ENCODE peak calls at places on chromosomes 6 and 20, in five cellular contexts. One of them, this sample, is unnamed.
A peak's percentile ranks its signal among the peaks of the same experiment; 100 is the strongest.

GRCh38 chr20:38295811-38296210 is 8.1 kb upstream of the BPI start:
- DNase-seq in trophoblast cell: no peak
- DNase-seq in H9: no peak
- DNase-seq in H1: no peak
- DNase-seq in mesenchymal stem cell: no peak
- DNase-seq in this sample: no peak

GRCh38 chr20:61311656-61312387 is 59.8 kb downstream of the CDH4 start:
- DNase-seq in H1: no peak
- DNase-seq in mesenchymal stem cell: no peak
- DNase-seq in trophoblast cell: no peak
- DNase-seq in H9: no peak
- DNase-seq in this sample: no peak

GRCh38 chr6:128417698-128418097 is 102.7 kb downstream of the PTPRK start:
- DNase-seq in H1: no peak
- DNase-seq in H9: no peak
- DNase-seq in mesenchymal stem cell: no peak
- DNase-seq in trophoblast cell: no peak
- DNase-seq in this sample: no peak

GRCh38 chr6:126542052-126542451 is 202.1 kb downstream of the CENPW start:
- DNase-seq in H1: no peak
- DNase-seq in H9: no peak
- DNase-seq in mesenchymal stem cell: no peak
- DNase-seq in trophoblast cell: no peak
- DNase-seq in this sample: no peak

GRCh38 chr20:25053207-25054132 is 4.5 kb downstream of the ACSS1 start:
- DNase-seq in H9: no peak
- DNase-seq in trophoblast cell: no peak
- DNase-seq in mesenchymal stem cell: no peak
- DNase-seq in H1: no peak
- DNase-seq in this sample: no peak

GRCh38 chr6:3987072-3987471 is 91.9 kb downstream of the FAM217A start:
- DNase-seq in H1: no peak
- DNase-seq in mesenchymal stem cell: peak; percentile 58
- DNase-seq in trophoblast cell: peak; percentile 92
- DNase-seq in H9: peak; percentile 44
- DNase-seq in this sample: no peak

GRCh38 chr20:20491784-20492145 is 123.9 kb downstream of the INSM1 start:
- DNase-seq in H9: no peak
- DNase-seq in trophoblast cell: no peak
- DNase-seq in H1: no peak
- DNase-seq in mesenchymal stem cell: no peak
- DNase-seq in this sample: no peak

GRCh38 chr6:130047440-130047995 is 29.1 kb downstream of the L3MBTL3 start:
- DNase-seq in trophoblast cell: no peak
- DNase-seq in H1: no peak
- DNase-seq in H9: no peak
- DNase-seq in mesenchymal stem cell: no peak
- DNase-seq in this sample: no peak

GRCh38 chr6:10028202-10028601 is 386.7 kb downstream of the TFAP2A start:
- DNase-seq in H9: no peak
- DNase-seq in mesenchymal stem cell: no peak
- DNase-seq in H1: no peak
- DNase-seq in trophoblast cell: no peak
- DNase-seq in this sample: no peak

GRCh38 chr6:152356659-152357058 is 280.5 kb downstream of the SYNE1 start:
- DNase-seq in mesenchymal stem cell: peak; percentile 50
- DNase-seq in H9: no peak
- DNase-seq in trophoblast cell: peak; percentile 63
- DNase-seq in H1: no peak
- DNase-seq in this sample: no peak

GRCh38 chr20:14069796-14070195 is 74.5 kb downstream of the MACROD2 start:
- DNase-seq in mesenchymal stem cell: no peak
- DNase-seq in H9: no peak
- DNase-seq in trophoblast cell: no peak
- DNase-seq in H1: no peak
- DNase-seq in this sample: no peak

GRCh38 chr20:63378626-63379025 is 17.5 kb upstream of the CHRNA4 start:
- DNase-seq in H1: no peak
- DNase-seq in H9: no peak
- DNase-seq in trophoblast cell: no peak
- DNase-seq in mesenchymal stem cell: no peak
- DNase-seq in this sample: no peak

GRCh38 chr6:144262470-144263369 is 22.4 kb upstream of the UTRN start:
- DNase-seq in H1: no peak
- DNase-seq in mesenchymal stem cell: no peak
- DNase-seq in trophoblast cell: no peak
- DNase-seq in H9: no peak
- DNase-seq in this sample: no peak

GRCh38 chr6:14694308-14694707 is 551.6 kb upstream of the JARID2 start:
- DNase-seq in H9: no peak
- DNase-seq in H1: no peak
- DNase-seq in trophoblast cell: no peak
- DNase-seq in mesenchymal stem cell: no peak
- DNase-seq in this sample: no peak

GRCh38 chr20:54379893-54380292 is 95.5 kb upstream of the DOK5 start:
- DNase-seq in trophoblast cell: no peak
- DNase-seq in mesenchymal stem cell: no peak
- DNase-seq in H9: no peak
- DNase-seq in H1: no peak
- DNase-seq in this sample: no peak

GRCh38 chr6:91626935-91627334 is 1040.1 kb upstream of the MAP3K7 start:
- DNase-seq in H1: no peak
- DNase-seq in trophoblast cell: no peak
- DNase-seq in H9: no peak
- DNase-seq in mesenchymal stem cell: no peak
- DNase-seq in this sample: no peak

GRCh38 chr20:41508335-41508734 is 109.8 kb downstream of the CHD6 start:
- DNase-seq in H9: no peak
- DNase-seq in mesenchymal stem cell: no peak
- DNase-seq in trophoblast cell: no peak
- DNase-seq in H1: no peak
- DNase-seq in this sample: no peak

GRCh38 chr6:25122001-25122400 is 157.2 kb upstream of the CARMIL1 start:
- DNase-seq in H1: no peak
- DNase-seq in trophoblast cell: peak; percentile 40
- DNase-seq in H9: no peak
- DNase-seq in mesenchymal stem cell: peak; percentile 39
- DNase-seq in this sample: no peak

GRCh38 chr6:25088513-25088912 is 152.8 kb upstream of the RIPOR2 start:
- DNase-seq in mesenchymal stem cell: peak; percentile 79
- DNase-seq in H1: no peak
- DNase-seq in trophoblast cell: no peak
- DNase-seq in H9: no peak
- DNase-seq in this sample: no peak

DNA sequence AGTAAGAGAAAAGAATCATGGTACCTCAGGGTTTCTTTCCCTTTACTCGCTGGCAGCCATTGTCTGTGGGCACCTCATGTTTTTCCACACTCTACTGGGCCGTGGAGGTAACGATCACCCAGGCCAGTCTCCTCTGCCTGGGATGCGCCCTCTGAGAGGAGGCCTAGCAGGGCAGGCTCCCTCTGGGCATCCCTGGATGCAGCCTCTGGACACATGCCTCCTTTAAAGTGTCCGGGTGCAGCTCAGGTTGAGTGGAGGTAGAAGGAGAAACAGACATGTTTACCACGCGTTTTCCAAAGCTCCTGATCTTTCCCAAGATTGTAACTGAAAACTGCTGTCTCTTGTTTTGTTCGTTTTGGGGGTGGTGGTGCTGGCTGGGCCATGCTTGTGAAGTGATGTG is 13.8 kb upstream of the NPEPL1 start:
- DNase-seq in mesenchymal stem cell: no peak
- DNase-seq in H9: no peak
- DNase-seq in trophoblast cell: no peak
- DNase-seq in H1: no peak
- DNase-seq in this sample: no peak
- H3K18ac ChIP-seq in mesenchymal stem cell: no peak overlapping the region
- H3K18ac ChIP-seq in H9: no peak overlapping the region
- H3K18ac ChIP-seq in trophoblast cell: no peak overlapping the region
- H3K18ac ChIP-seq in H1: no peak overlapping the region
- H3K18ac ChIP-seq in this sample: no peak overlapping the region

GRCh38 chr20:45306431-45306982 is at the start of gene RBPJL:
- DNase-seq in H9: peak; percentile 71
- DNase-seq in trophoblast cell: peak; percentile 46
- DNase-seq in mesenchymal stem cell: peak; percentile 17
- DNase-seq in H1: no peak
- DNase-seq in this sample: no peak
- H2AFZ ChIP-seq in H9: no peak within 1 kb of the TSS
- H2AFZ ChIP-seq in trophoblast cell: peak within 1 kb of the TSS; percentile 71
- H2AFZ ChIP-seq in mesenchymal stem cell: peak within 1 kb of the TSS; percentile 36
- H2AFZ ChIP-seq in H1: peak within 1 kb of the TSS; percentile 96
- H2AFZ ChIP-seq in this sample: peak within 1 kb of the TSS; percentile 45

GRCh38 chr6:80226156-80226555 is 119.7 kb downstream of the BCKDHB start:
- DNase-seq in H9: no peak
- DNase-seq in trophoblast cell: no peak
- DNase-seq in mesenchymal stem cell: no peak
- DNase-seq in H1: no peak
- DNase-seq in this sample: no peak

GRCh38 chr6:80226699-80227098 is 120.2 kb downstream of the BCKDHB start:
- DNase-seq in H1: no peak
- DNase-seq in H9: no peak
- DNase-seq in mesenchymal stem cell: no peak
- DNase-seq in trophoblast cell: no peak
- DNase-seq in this sample: no peak

GRCh38 chr6:80233262-80233661 is 126.8 kb downstream of the BCKDHB start:
- DNase-seq in H9: no peak
- DNase-seq in H1: no peak
- DNase-seq in mesenchymal stem cell: no peak
- DNase-seq in trophoblast cell: no peak
- DNase-seq in this sample: no peak

GRCh38 chr6:80223743-80224212 is 117.3 kb downstream of the BCKDHB start:
- DNase-seq in H1: no peak
- DNase-seq in mesenchymal stem cell: no peak
- DNase-seq in trophoblast cell: no peak
- DNase-seq in H9: no peak
- DNase-seq in this sample: no peak

DNA sequence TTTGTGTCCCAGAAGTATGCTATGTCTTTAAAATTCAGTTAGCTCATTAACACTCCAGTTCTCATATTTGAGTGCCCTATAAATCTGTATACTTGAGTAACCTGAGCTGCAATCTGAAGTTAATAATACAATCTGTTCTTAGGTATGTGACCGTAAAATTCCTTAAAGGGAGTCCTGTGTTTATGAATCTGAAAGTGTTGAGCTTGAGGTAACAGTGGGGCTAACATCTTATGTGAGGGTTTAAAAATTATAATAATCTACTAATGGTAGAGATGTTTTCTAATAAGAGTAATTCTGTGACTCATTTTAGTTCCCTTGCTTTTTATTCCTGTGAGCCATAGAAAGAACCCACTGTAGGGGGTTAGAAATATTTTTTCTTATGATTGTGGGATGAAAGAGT is 121.1 kb downstream of the BCKDHB start:
- DNase-seq in trophoblast cell: no peak
- DNase-seq in H1: no peak
- DNase-seq in H9: no peak
- DNase-seq in mesenchymal stem cell: no peak
- DNase-seq in this sample: no peak
- H2BK12ac ChIP-seq in trophoblast cell: no peak overlapping the region
- H2BK12ac ChIP-seq in H1: no peak overlapping the region
- H2BK12ac ChIP-seq in H9: no peak overlapping the region
- H2BK12ac ChIP-seq in mesenchymal stem cell: no peak overlapping the region
- H2BK12ac ChIP-seq in this sample: no peak overlapping the region

GRCh38 chr20:1808101-1808500 is 87.1 kb upstream of the SIRPA start:
- DNase-seq in H9: no peak
- DNase-seq in H1: no peak
- DNase-seq in trophoblast cell: no peak
- DNase-seq in mesenchymal stem cell: no peak
- DNase-seq in this sample: no peak
- H3K18ac ChIP-seq in H9: no peak overlapping the region
- H3K18ac ChIP-seq in H1: no peak overlapping the region
- H3K18ac ChIP-seq in trophoblast cell: no peak overlapping the region
- H3K18ac ChIP-seq in mesenchymal stem cell: no peak overlapping the region
- H3K18ac ChIP-seq in this sample: no peak overlapping the region

GRCh38 chr6:139917943-139918342 is 543.5 kb upstream of the CITED2 start:
- DNase-seq in H1: no peak
- DNase-seq in mesenchymal stem cell: no peak
- DNase-seq in trophoblast cell: no peak
- DNase-seq in H9: no peak
- DNase-seq in this sample: no peak

GRCh38 chr6:139914910-139915309 is 540.5 kb upstream of the CITED2 start:
- DNase-seq in mesenchymal stem cell: no peak
- DNase-seq in H9: no peak
- DNase-seq in H1: no peak
- DNase-seq in trophoblast cell: no peak
- DNase-seq in this sample: no peak

GRCh38 chr6:139909992-139910391 is 535.5 kb upstream of the CITED2 start:
- DNase-seq in H9: no peak
- DNase-seq in mesenchymal stem cell: no peak
- DNase-seq in H1: no peak
- DNase-seq in trophoblast cell: no peak
- DNase-seq in this sample: no peak

DNA sequence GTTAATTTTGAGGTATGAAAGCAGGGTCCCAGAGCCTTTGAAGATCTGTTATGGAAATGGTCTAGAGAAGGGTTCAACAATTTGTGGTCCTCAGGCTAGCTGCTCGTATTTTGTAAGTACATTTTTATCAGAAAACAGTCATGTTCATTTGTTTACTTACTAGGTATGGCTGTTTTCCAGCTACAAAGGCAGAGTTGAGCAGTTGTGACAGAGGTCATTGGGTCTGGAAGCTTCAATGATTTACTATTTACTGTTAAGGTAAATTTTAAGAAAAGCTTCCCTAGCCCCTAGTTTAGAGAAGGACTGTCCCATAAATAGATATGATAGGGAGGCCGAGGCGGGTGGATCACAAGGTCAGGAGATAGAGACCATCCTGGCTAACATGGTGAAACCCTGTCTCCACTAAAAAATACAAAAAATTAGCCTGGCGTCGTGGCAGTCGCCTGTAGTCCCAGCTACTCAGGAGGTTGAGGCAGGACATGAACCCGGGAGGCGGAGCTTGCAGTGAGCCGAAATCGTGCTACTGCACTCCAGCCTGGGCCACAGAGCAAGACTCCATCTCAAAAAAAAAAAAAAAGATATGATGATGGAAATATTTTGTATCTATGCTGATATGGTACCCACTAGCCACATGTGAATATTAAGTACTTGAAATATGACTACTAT is 538.4 kb upstream of the CITED2 start:
- DNase-seq in mesenchymal stem cell: peak; percentile 18
- DNase-seq in H1: no peak
- DNase-seq in trophoblast cell: no peak
- DNase-seq in H9: no peak
- DNase-seq in this sample: no peak
- H2AFZ ChIP-seq in mesenchymal stem cell: no peak overlapping the region
- H2AFZ ChIP-seq in H1: no peak overlapping the region
- H2AFZ ChIP-seq in trophoblast cell: no peak overlapping the region
- H2AFZ ChIP-seq in H9: no peak overlapping the region
- H2AFZ ChIP-seq in this sample: no peak overlapping the region

This sample was measured in neuronal stem cell.